ENCODE peak calls at places on chromosomes 5 and 9, in ten cellular contexts. C is substantia nigra; V is HuH-7.5; Q is GM13977; A is stimulated activated naive B cell treated with anti-CD40 and anti-IgM and Interleukin-4, amounts not matched to agents 10 μg/mL and 1 μg/mL and 100 μg/mL, for 72 hours; J is progenitor cell of endocrine pancreas; H is COR-L47; Y is activated CD8-positive, alpha-beta memory T cell treated with anti-CD3 and anti-CD28 coated beads for 1 hour; U is activated gamma-delta T cell treated with Interleukin-2 at 50 U/mL for 16 hours; X is stimulated activated CD8-positive, alpha-beta memory T cell treated with anti-CD3 and anti-CD28 coated beads, Interleukin-4, amount 100 ng/mL, for 24 hours. D is an unnamed sample.

GRCh38 chr9:113879318-113879717 is 3.2 kb downstream of the ZNF618 start:
- DNase-seq in V (no peak), H (no peak), X (no peak), Y (no peak), C (no peak), A (no peak), J (no peak), Q (no peak), U (no peak), D (no peak)

GRCh38 chr5:72845889-72846288 is 29.4 kb downstream of the TNPO1 start:
- DNase-seq in Q (no peak), A (no peak), V (no peak), H (no peak), Y (no peak), C (no peak), X (no peak), J (no peak), U (no peak), D (no peak)

GRCh38 chr5:94778712-94779111 is 160.2 kb downstream of the SLF1 start:
- DNase-seq in Y (no peak), J (no peak), U (no peak), A (no peak), Q (no peak), X (no peak), C (no peak), V (no peak), H (no peak), D (no peak)

GRCh38 chr5:39898731-39899130 is 474.0 kb upstream of the DAB2 start:
- DNase-seq in Y (no peak), H (no peak), A (no peak), C (no peak), J (no peak), U (no peak), X (no peak), V (no peak), Q (no peak), D (no peak)

GRCh38 chr5:31193026-31193425 is 460 bp upstream of the CDH6 start:
- DNase-seq in U (no peak), Y (no peak), C (no peak), J (no peak), A (no peak), X (no peak), Q (no peak), H (no peak), V (no peak), D (no peak)

GRCh38 chr9:134625361-134626140 is 16.1 kb upstream of the COL5A1 start:
- DNase-seq in Y (no peak), C (no peak), H (no peak), Q (no peak), J (no peak), X (no peak), A (no peak), U (no peak), V (no peak), D (no peak)

GRCh38 chr5:134524219-134524825 is 1.1 kb upstream of the JADE2 start:
- DNase-seq in U (peak), J (peak), Q (peak), V (peak), C (peak), Y (peak), X (peak), H (peak), A (peak), D (peak)

GRCh38 chr9:126894052-126894603 is 20.5 kb upstream of the RALGPS1 start:
- DNase-seq in A (no peak), C (no peak), H (no peak), Q (no peak), Y (no peak), V (no peak), X (no peak), U (no peak), J (no peak), D (no peak)

GRCh38 chr5:14326035-14326909 is 183.1 kb downstream of the TRIO start:
- DNase-seq in Q (no peak), C (no peak), V (peak), H (no peak), U (no peak), A (no peak), X (no peak), J (no peak), Y (no peak), D (no peak)

GRCh38 chr9:122331523-122331927 is 39.3 kb upstream of the PTGS1 start:
- DNase-seq in X (no peak), Y (no peak), J (no peak), U (no peak), H (no peak), C (no peak), V (no peak), Q (no peak), A (no peak), D (no peak)

GRCh38 chr9:114341991-114342390 is 12.3 kb downstream of the ORM2 start:
- DNase-seq in A (no peak), V (no peak), U (no peak), J (no peak), H (no peak), X (no peak), Y (no peak), C (no peak), Q (no peak), D (no peak)

GRCh38 chr5:40995816-40996586 is 75.1 kb downstream of the MROH2B start:
- DNase-seq in X (no peak), C (no peak), Y (no peak), Q (no peak), J (no peak), V (no peak), U (no peak), H (no peak), A (no peak), D (no peak)

GRCh38 chr9:91056917-91057316 is 255.3 kb downstream of the SYK start:
- DNase-seq in Y (no peak), U (no peak), Q (no peak), V (no peak), H (no peak), C (no peak), J (no peak), A (no peak), X (no peak), D (no peak)

GRCh38 chr5:72272393-72272792 is 47.6 kb downstream of the MRPS27 start:
- DNase-seq in X (no peak), A (no peak), Y (no peak), V (no peak), U (no peak), J (no peak), Q (no peak), H (no peak), C (no peak), D (no peak)

GRCh38 chr9:14027114-14027812 is 286.7 kb downstream of the NFIB start:
- DNase-seq in A (no peak), U (no peak), C (no peak), H (peak), X (no peak), Q (no peak), V (no peak), Y (no peak), J (no peak), D (no peak)

GRCh38 chr9:113221800-113222481 is 597 bp downstream of the SLC31A1 start:
- DNase-seq in U (no peak), H (no peak), J (no peak), Q (no peak), A (no peak), C (no peak), V (no peak), X (no peak), Y (no peak), D (no peak)

GRCh38 chr5:76678056-76678455 is 37.9 kb upstream of the F2R start:
- DNase-seq in V (no peak), C (no peak), A (no peak), Y (no peak), J (no peak), X (no peak), Q (no peak), H (no peak), U (no peak), D (no peak)

GRCh38 chr9:112760821-112761220 is 10.3 kb downstream of the SNX30 start:
- DNase-seq in A (no peak), Y (no peak), U (no peak), J (no peak), C (no peak), H (no peak), X (no peak), Q (no peak), V (no peak), D (no peak)

GRCh38 chr5:39137391-39138181 is 63.4 kb upstream of the RICTOR start:
- DNase-seq in J (no peak), C (no peak), Q (no peak), A (no peak), U (no peak), H (no peak), X (no peak), Y (no peak), V (no peak), D (no peak)

GRCh38 chr9:108057421-108058136 is 568.0 kb upstream of the KLF4 start:
- DNase-seq in J (no peak), Q (no peak), H (no peak), V (no peak), X (no peak), Y (no peak), U (no peak), A (no peak), C (no peak), D (no peak)

GRCh38 chr9:5708414-5708813 is 79.5 kb downstream of the RIC1 start:
- DNase-seq in Q (no peak), A (no peak), Y (no peak), H (no peak), V (no peak), X (no peak), U (no peak), C (no peak), J (no peak), D (no peak)

GRCh38 chr5:95797301-95797700 is 25.2 kb downstream of the GLRX start:
- DNase-seq in X (no peak), Q (no peak), H (no peak), A (no peak), Y (no peak), C (no peak), U (no peak), V (no peak), J (no peak), D (no peak)

GRCh38 chr9:134917431-134918373 is at the start of gene FCN1:
- DNase-seq in J (no peak), Q (no peak), H (no peak), U (no peak), C (no peak), V (no peak), X (no peak), A (no peak), Y (no peak), D (peak)

GRCh38 chr5:56282241-56282640 is 49.1 kb upstream of the ANKRD55 start:
- DNase-seq in V (no peak), C (no peak), U (no peak), X (no peak), J (no peak), Q (no peak), A (no peak), H (no peak), Y (no peak), D (no peak)

GRCh38 chr9:4769321-4770080 is 23.2 kb upstream of the RCL1 start:
- DNase-seq in Q (peak), U (no peak), H (no peak), J (no peak), C (no peak), Y (no peak), V (no peak), A (no peak), X (no peak), D (no peak)

GRCh38 chr5:78287833-78288232 is 6.7 kb downstream of the AP3B1 start:
- DNase-seq in Y (no peak), U (no peak), H (no peak), X (no peak), C (no peak), A (no peak), Q (no peak), J (no peak), V (no peak), D (no peak)

GRCh38 chr5:112691758-112692157 is 45.9 kb upstream of the APC start:
- DNase-seq in X (no peak), H (peak), Q (peak), U (peak), A (no peak), V (no peak), Y (no peak), C (no peak), J (no peak), D (no peak)

GRCh38 chr5:82467006-82467561 is 188.9 kb upstream of the RPS23 start:
- DNase-seq in U (no peak), V (no peak), X (no peak), A (no peak), Y (no peak), Q (no peak), H (no peak), J (no peak), C (no peak), D (no peak)

GRCh38 chr9:36893148-36893547 is 140.9 kb downstream of the PAX5 start:
- DNase-seq in V (no peak), C (no peak), H (no peak), X (no peak), U (no peak), J (no peak), Y (no peak), A (no peak), Q (no peak), D (no peak)

GRCh38 chr9:108463927-108464606 is 391.7 kb downstream of the ACTL7B start:
- DNase-seq in Y (no peak), H (no peak), C (no peak), X (no peak), J (no peak), Q (no peak), A (no peak), U (no peak), V (no peak), D (no peak)

GRCh38 chr5:42621662-42622061 is 135.0 kb upstream of the CCDC152 start:
- DNase-seq in Y (no peak), Q (no peak), A (no peak), X (no peak), H (no peak), V (no peak), U (no peak), C (no peak), J (no peak), D (no peak)

GRCh38 chr9:42388146-42388690 is 204.8 kb downstream of the SPATA31A6 start:
- DNase-seq in Q (peak), A (no peak), Y (no peak), J (no peak), U (no peak), H (no peak), X (no peak), C (no peak), V (no peak), D (no peak)

GRCh38 chr9:127204771-127205470 is 59.7 kb upstream of the GARNL3 start:
- DNase-seq in Y (no peak), X (no peak), H (no peak), C (no peak), A (no peak), V (no peak), J (no peak), Q (no peak), U (no peak), D (no peak)

GRCh38 chr9:133429641-133430161 is 7.5 kb downstream of the ADAMTS13 start:
- DNase-seq in C (no peak), X (no peak), A (no peak), U (peak), Y (no peak), Q (peak), J (peak), V (peak), H (no peak), D (peak)

GRCh38 chr9:87778996-87779395 is 53.1 kb downstream of the CTSL start:
- DNase-seq in J (no peak), A (no peak), U (no peak), V (no peak), X (no peak), C (no peak), Q (no peak), Y (no peak), H (no peak), D (no peak)

GRCh38 chr5:76693141-76693540 is 22.8 kb upstream of the F2R start:
- DNase-seq in C (no peak), J (no peak), A (no peak), Y (no peak), U (no peak), Q (no peak), V (no peak), X (no peak), H (no peak), D (no peak)

GRCh38 chr5:3347741-3348140 is 247.9 kb upstream of the IRX1 start:
- DNase-seq in Q (no peak), C (no peak), A (no peak), U (no peak), V (no peak), X (no peak), J (no peak), H (no peak), Y (no peak), D (peak)

GRCh38 chr5:17182494-17182893 is 34.9 kb upstream of the BASP1 start:
- DNase-seq in X (no peak), J (no peak), U (no peak), Y (no peak), H (no peak), A (no peak), V (no peak), C (no peak), Q (no peak), D (no peak)

GRCh38 chr9:133935328-133936040 is 56.6 kb downstream of the VAV2 start:
- DNase-seq in J (no peak), A (no peak), Y (no peak), V (no peak), Q (no peak), U (no peak), H (peak), C (no peak), X (no peak), D (no peak)

GRCh38 chr5:137613554-137614265 is 114.6 kb upstream of the SPOCK1 start:
- DNase-seq in J (no peak), C (no peak), V (no peak), X (no peak), Q (no peak), Y (no peak), A (no peak), H (no peak), U (no peak), D (peak)